ENCODE peak calls at places on chromosome 1, in four cellular contexts. U is MG63, P is adipocyte, E is OCI-LY7. J is an unnamed sample.

GRCh38 chr1:48889615-48890014 is 112.9 kb upstream of the BEND5 start:
- DNase-seq in U (no peak), P (no peak), E (no peak), J (no peak)

GRCh38 chr1:175000697-175001187 is 995 bp downstream of the CACYBP start:
- DNase-seq in U (no peak), P (peak), E (peak), J (peak)

GRCh38 chr1:27451346-27451745 is 38.6 kb downstream of the WASF2 start:
- DNase-seq in U (no peak), P (no peak), E (peak), J (no peak)

GRCh38 chr1:15900662-15901279 is 53.3 kb downstream of the SPEN start:
- DNase-seq in U (no peak), P (no peak), E (no peak), J (no peak)

GRCh38 chr1:209769171-209769904 is 13.5 kb downstream of the TRAF3IP3 start:
- DNase-seq in U (peak), P (peak), E (peak), J (peak)

GRCh38 chr1:50422675-50422945 is 633 bp downstream of the DMRTA2 start:
- DNase-seq in U (no peak), P (no peak), E (no peak), J (no peak)

GRCh38 chr1:30405631-30406212 is 317.7 kb downstream of the MATN1 start:
- DNase-seq in U (no peak), P (no peak), E (no peak), J (no peak)

GRCh38 chr1:54721719-54722118 is 6.1 kb downstream of the TTC4 start:
- DNase-seq in U (no peak), P (peak), E (no peak), J (no peak)

GRCh38 chr1:65083263-65083896 is 64.6 kb upstream of the AK4 start:
- DNase-seq in U (peak), P (peak), E (no peak), J (no peak)

GRCh38 chr1:184489908-184490307 is 103.1 kb downstream of the C1orf21 start:
- DNase-seq in U (no peak), P (no peak), E (no peak), J (no peak)

GRCh38 chr1:201259476-201260235 is 23.6 kb upstream of the PKP1 start:
- DNase-seq in U (peak), P (no peak), E (no peak), J (no peak)

GRCh38 chr1:205921559-205921887 is 21.7 kb downstream of the SLC26A9 start:
- DNase-seq in U (no peak), P (no peak), E (no peak), J (no peak)

J was measured in KBM-7.